ENCODE peak calls at places on chromosome 12, in seven cellular contexts. D is ovary; V is Calu3; O is ureter; Z is nucleus accumbens; W is effector memory CD8-positive, alpha-beta T cell; F is ascending aorta. H is an unnamed sample.
A peak's percentile ranks its signal among the peaks of the same experiment; 100 is the strongest.

GRCh38 chr12:79187032-79187431 is 322.5 kb downstream of the SYT1 start:
- DNase-seq in W (no peak), Z (no peak), F (no peak), O (no peak), V (no peak), D (no peak), H (no peak)

GRCh38 chr12:109581856-109582255 is 8.3 kb downstream of the MVK start:
- DNase-seq in W (no peak), Z (no peak), O (peak; percentile 81), D (no peak), V (peak; percentile 28), F (no peak), H (no peak)

GRCh38 chr12:45655186-45655585 is 74.3 kb upstream of the ARID2 start:
- DNase-seq in D (no peak), O (no peak), W (peak; percentile 53), V (no peak), F (no peak), Z (no peak), H (no peak)

GRCh38 chr12:131176926-131177325 is 223.2 kb downstream of the ADGRD1 start:
- DNase-seq in F (no peak), D (no peak), W (no peak), Z (no peak), V (no peak), O (no peak), H (no peak)

GRCh38 chr12:117907108-117907689 is 61.6 kb downstream of the KSR2 start:
- DNase-seq in W (no peak), V (no peak), F (no peak), D (no peak), O (no peak), Z (no peak), H (no peak)

GRCh38 chr12:40692617-40693502 is 621 bp downstream of the CNTN1 start:
- DNase-seq in F (no peak), W (no peak), O (peak; percentile 48), V (no peak), Z (peak; percentile 21), D (peak; percentile 48), H (no peak)

GRCh38 chr12:66500841-66501240 is 178.0 kb downstream of the GRIP1 start:
- DNase-seq in Z (no peak), W (no peak), F (no peak), V (no peak), D (no peak), O (no peak), H (no peak)

GRCh38 chr12:97075583-97076268 is 168.7 kb downstream of the NEDD1 start:
- DNase-seq in V (no peak), F (no peak), D (no peak), Z (no peak), O (no peak), W (no peak), H (no peak)

GRCh38 chr12:29103539-29103974 is 45.5 kb upstream of the FAR2 start:
- DNase-seq in Z (no peak), F (no peak), D (no peak), O (no peak), V (no peak), W (peak; percentile 33), H (no peak)

GRCh38 chr12:93767524-93767863 is 90.3 kb downstream of the CRADD start:
- DNase-seq in W (no peak), O (no peak), D (no peak), V (no peak), Z (no peak), F (no peak), H (no peak)

GRCh38 chr12:71994715-71995114 is 56.1 kb downstream of the TPH2 start:
- DNase-seq in D (no peak), O (no peak), W (no peak), F (no peak), Z (no peak), V (no peak), H (no peak)

GRCh38 chr12:1815814-1816729 is 4.3 kb upstream of the LRTM2 start:
- DNase-seq in V (no peak), F (no peak), O (no peak), D (no peak), Z (no peak), W (no peak), H (no peak)

GRCh38 chr12:92721668-92722067 is 18.9 kb downstream of the PLEKHG7 start:
- DNase-seq in V (no peak), W (no peak), D (no peak), O (no peak), Z (no peak), F (no peak), H (no peak)

GRCh38 chr12:41745593-41745992 is 399.1 kb downstream of the GXYLT1 start:
- DNase-seq in Z (no peak), O (no peak), V (no peak), D (no peak), F (no peak), W (no peak), H (no peak)

GRCh38 chr12:75600146-75600545 is 88.7 kb upstream of the KRR1 start:
- DNase-seq in D (no peak), F (no peak), W (no peak), Z (no peak), O (no peak), V (no peak), H (no peak)

H was measured in GOT3.